ENCODE peak calls at places on chromosome 1, in nine cellular contexts. J is H54; I is activated T-helper 1 cell treated with Interleukin-2 at 50 U/mL for 16 hours; P is amniotic stem cell; X is heart right ventricle; W is foreskin fibroblast; N is Panc1; E is amygdala; U is CD4-positive, alpha-beta T cell. S is an unnamed sample.

GRCh38 chr1:107594541-107594940 is 370.4 kb downstream of the VAV3 start:
- DNase-seq in J (no peak), I (no peak), P (no peak), X (no peak), W (no peak), N (no peak), E (no peak), U (no peak), S (no peak)

GRCh38 chr1:200873671-200874397 is 1.1 kb downstream of the GPR25 start:
- DNase-seq in J (no peak), I (no peak), P (no peak), X (no peak), W (no peak), N (no peak), E (no peak), U (no peak), S (no peak)

GRCh38 chr1:37755290-37755689 is 9.6 kb downstream of the EPHA10 start:
- DNase-seq in J (peak), I (no peak), P (no peak), X (no peak), W (no peak), N (no peak), E (no peak), U (no peak), S (no peak)

GRCh38 chr1:73040811-73041210 is 758.5 kb upstream of the NEGR1 start:
- DNase-seq in J (no peak), I (no peak), P (no peak), X (no peak), W (no peak), N (no peak), E (no peak), U (no peak), S (no peak)

GRCh38 chr1:115654663-115655306 is 13.0 kb downstream of the VANGL1 start:
- DNase-seq in J (no peak), I (no peak), P (no peak), X (peak), W (peak), N (no peak), E (no peak), U (no peak), S (no peak)

GRCh38 chr1:33683913-33684312 is 180.0 kb upstream of the HMGB4 start:
- DNase-seq in J (no peak), I (no peak), P (no peak), X (peak), W (no peak), N (no peak), E (no peak), U (no peak), S (no peak)

GRCh38 chr1:13556224-13556764 is 27.3 kb upstream of the PDPN start:
- DNase-seq in J (no peak), I (no peak), P (no peak), X (no peak), W (no peak), N (no peak), E (no peak), U (no peak), S (no peak)

GRCh38 chr1:29893036-29893723 is 656.9 kb downstream of the PTPRU start:
- DNase-seq in J (no peak), I (no peak), P (no peak), X (no peak), W (no peak), N (no peak), E (no peak), U (no peak), S (no peak)

GRCh38 chr1:198168180-198168579 is 11.4 kb downstream of the NEK7 start:
- DNase-seq in J (no peak), I (no peak), P (no peak), X (no peak), W (no peak), N (no peak), E (no peak), U (no peak), S (no peak)